ENCODE peak calls at places on chromosomes 11 and 22, in six cellular contexts. One of them, this sample, is unnamed. For H3K27me3, the result is how much of the 10 kb centered on the place peaks cover.

GRCh38 chr11:17477084-17477333 is 364 bp upstream of the ABCC8 start:
- DNase-seq in small intestine: no peak
- DNase-seq in aorta: no peak
- DNase-seq in lower lobe of right lung: no peak
- DNase-seq in neural progenitor cell: no peak
- DNase-seq in endodermal cell: no peak
- DNase-seq in this sample: no peak

GRCh38 chr11:67120881-67121710 is 2.0 kb downstream of the KDM2A start:
- DNase-seq in small intestine: peak
- DNase-seq in aorta: no peak
- DNase-seq in lower lobe of right lung: no peak
- DNase-seq in neural progenitor cell: no peak
- DNase-seq in endodermal cell: no peak
- DNase-seq in this sample: peak

GRCh38 chr22:50684501-50684900 is 11.9 kb downstream of the SHANK3 start:
- DNase-seq in small intestine: no peak
- DNase-seq in aorta: no peak
- DNase-seq in lower lobe of right lung: no peak
- DNase-seq in neural progenitor cell: no peak
- DNase-seq in endodermal cell: no peak
- DNase-seq in this sample: no peak

GRCh38 chr22:38403806-38404205 is 51.2 kb downstream of the KCNJ4 start:
- DNase-seq in small intestine: no peak
- DNase-seq in aorta: no peak
- DNase-seq in lower lobe of right lung: peak
- DNase-seq in neural progenitor cell: no peak
- DNase-seq in endodermal cell: peak
- DNase-seq in this sample: no peak

GRCh38 chr11:102831128-102831708 is 12.2 kb downstream of the MMP3 start:
- DNase-seq in small intestine: peak
- DNase-seq in aorta: peak
- DNase-seq in lower lobe of right lung: peak
- DNase-seq in neural progenitor cell: peak
- DNase-seq in endodermal cell: peak
- DNase-seq in this sample: peak

GRCh38 chr22:38413085-38414008 is 41.7 kb downstream of the KCNJ4 start:
- DNase-seq in small intestine: peak
- DNase-seq in aorta: no peak
- DNase-seq in lower lobe of right lung: peak
- DNase-seq in neural progenitor cell: no peak
- DNase-seq in endodermal cell: peak
- DNase-seq in this sample: peak

GRCh38 chr11:11789735-11790369 is 51.9 kb upstream of the USP47 start:
- DNase-seq in small intestine: peak
- DNase-seq in aorta: no peak
- DNase-seq in lower lobe of right lung: no peak
- DNase-seq in neural progenitor cell: peak
- DNase-seq in endodermal cell: peak
- DNase-seq in this sample: no peak

GRCh38 chr11:17730608-17731462 is 3.7 kb upstream of the KCNC1 start:
- DNase-seq in small intestine: peak
- DNase-seq in aorta: peak
- DNase-seq in lower lobe of right lung: peak
- DNase-seq in neural progenitor cell: peak
- DNase-seq in endodermal cell: peak
- DNase-seq in this sample: peak

GRCh38 chr11:14021738-14022137 is 59.2 kb downstream of the SPON1 start:
- DNase-seq in small intestine: no peak
- DNase-seq in aorta: no peak
- DNase-seq in lower lobe of right lung: no peak
- DNase-seq in neural progenitor cell: peak
- DNase-seq in endodermal cell: no peak
- DNase-seq in this sample: no peak

GRCh38 chr11:71251761-71252433 is 480 bp downstream of the SHANK2 start:
- DNase-seq in small intestine: peak
- DNase-seq in aorta: no peak
- DNase-seq in lower lobe of right lung: no peak
- DNase-seq in neural progenitor cell: peak
- DNase-seq in endodermal cell: peak
- DNase-seq in this sample: no peak

GRCh38 chr11:65569973-65570918 is at the start of gene ZNRD2:
- DNase-seq in small intestine: peak
- DNase-seq in aorta: peak
- DNase-seq in lower lobe of right lung: peak
- DNase-seq in neural progenitor cell: peak
- DNase-seq in endodermal cell: peak
- DNase-seq in this sample: peak

GRCh38 chr11:16986434-16987204 is 27.6 kb downstream of the PLEKHA7 start:
- DNase-seq in small intestine: peak
- DNase-seq in aorta: no peak
- DNase-seq in lower lobe of right lung: peak
- DNase-seq in neural progenitor cell: no peak
- DNase-seq in endodermal cell: peak
- DNase-seq in this sample: no peak

GRCh38 chr22:17198188-17199130 is 20.8 kb downstream of the ADA2 start:
- DNase-seq in small intestine: peak
- DNase-seq in aorta: no peak
- DNase-seq in lower lobe of right lung: peak
- DNase-seq in neural progenitor cell: peak
- DNase-seq in endodermal cell: peak
- DNase-seq in this sample: no peak

GRCh38 chr11:86676533-86677154 is 4.2 kb upstream of the ME3 start:
- DNase-seq in small intestine: peak
- DNase-seq in aorta: no peak
- DNase-seq in lower lobe of right lung: no peak
- DNase-seq in neural progenitor cell: peak
- DNase-seq in endodermal cell: peak
- DNase-seq in this sample: no peak

GRCh38 chr22:43881091-43882061 is 10.4 kb downstream of the PNPLA5 start:
- DNase-seq in small intestine: peak
- DNase-seq in aorta: peak
- DNase-seq in lower lobe of right lung: no peak
- DNase-seq in neural progenitor cell: no peak
- DNase-seq in endodermal cell: peak
- DNase-seq in this sample: peak

GRCh38 chr22:35155403-35156025 is 89.6 kb downstream of the ISX start:
- DNase-seq in small intestine: no peak
- DNase-seq in aorta: no peak
- DNase-seq in lower lobe of right lung: no peak
- DNase-seq in neural progenitor cell: peak
- DNase-seq in endodermal cell: peak
- DNase-seq in this sample: no peak
- H3K27me3 ChIP-seq in small intestine: under half
- H3K27me3 ChIP-seq in aorta: under half
- H3K27me3 ChIP-seq in lower lobe of right lung: under half
- H3K27me3 ChIP-seq in neural progenitor cell: under half
- H3K27me3 ChIP-seq in endodermal cell: under half
- H3K27me3 ChIP-seq in this sample: under half

GRCh38 chr22:39994046-39994565 is 648 bp upstream of the FAM83F start:
- DNase-seq in small intestine: no peak
- DNase-seq in aorta: no peak
- DNase-seq in lower lobe of right lung: no peak
- DNase-seq in neural progenitor cell: no peak
- DNase-seq in endodermal cell: no peak
- DNase-seq in this sample: no peak
- H3K27me3 ChIP-seq in small intestine: under half
- H3K27me3 ChIP-seq in aorta: under half
- H3K27me3 ChIP-seq in lower lobe of right lung: half or more
- H3K27me3 ChIP-seq in neural progenitor cell: half or more
- H3K27me3 ChIP-seq in endodermal cell: under half
- H3K27me3 ChIP-seq in this sample: under half

GRCh38 chr22:22421392-22421791 is 87.2 kb downstream of the ZNF280B start:
- DNase-seq in small intestine: no peak
- DNase-seq in aorta: no peak
- DNase-seq in lower lobe of right lung: no peak
- DNase-seq in neural progenitor cell: no peak
- DNase-seq in endodermal cell: no peak
- DNase-seq in this sample: no peak

GRCh38 chr22:22420580-22420979 is 88.0 kb downstream of the ZNF280B start:
- DNase-seq in small intestine: no peak
- DNase-seq in aorta: no peak
- DNase-seq in lower lobe of right lung: no peak
- DNase-seq in neural progenitor cell: no peak
- DNase-seq in endodermal cell: no peak
- DNase-seq in this sample: no peak

GRCh38 chr22:22417495-22418162 is 90.9 kb downstream of the ZNF280B start:
- DNase-seq in small intestine: no peak
- DNase-seq in aorta: no peak
- DNase-seq in lower lobe of right lung: no peak
- DNase-seq in neural progenitor cell: no peak
- DNase-seq in endodermal cell: no peak
- DNase-seq in this sample: no peak

GRCh38 chr22:22418163-22418549 is 90.4 kb downstream of the ZNF280B start:
- DNase-seq in small intestine: no peak
- DNase-seq in aorta: no peak
- DNase-seq in lower lobe of right lung: no peak
- DNase-seq in neural progenitor cell: no peak
- DNase-seq in endodermal cell: no peak
- DNase-seq in this sample: no peak

GRCh38 chr22:22418957-22419356 is 89.6 kb downstream of the ZNF280B start:
- DNase-seq in small intestine: no peak
- DNase-seq in aorta: no peak
- DNase-seq in lower lobe of right lung: no peak
- DNase-seq in neural progenitor cell: no peak
- DNase-seq in endodermal cell: no peak
- DNase-seq in this sample: no peak
- H3K27me3 ChIP-seq in small intestine: under half
- H3K27me3 ChIP-seq in aorta: under half
- H3K27me3 ChIP-seq in lower lobe of right lung: under half
- H3K27me3 ChIP-seq in neural progenitor cell: half or more
- H3K27me3 ChIP-seq in endodermal cell: half or more
- H3K27me3 ChIP-seq in this sample: under half

GRCh38 chr11:114059278-114059983 is at the start of gene ZBTB16:
- DNase-seq in small intestine: peak
- DNase-seq in aorta: peak
- DNase-seq in lower lobe of right lung: peak
- DNase-seq in neural progenitor cell: peak
- DNase-seq in endodermal cell: peak
- DNase-seq in this sample: peak

GRCh38 chr11:114062272-114062671 is 2.8 kb downstream of the ZBTB16 start:
- DNase-seq in small intestine: no peak
- DNase-seq in aorta: no peak
- DNase-seq in lower lobe of right lung: no peak
- DNase-seq in neural progenitor cell: no peak
- DNase-seq in endodermal cell: no peak
- DNase-seq in this sample: no peak

GRCh38 chr11:114060402-114061052 is 1.0 kb downstream of the ZBTB16 start:
- DNase-seq in small intestine: peak
- DNase-seq in aorta: peak
- DNase-seq in lower lobe of right lung: peak
- DNase-seq in neural progenitor cell: peak
- DNase-seq in endodermal cell: peak
- DNase-seq in this sample: peak

GRCh38 chr11:114059984-114060401 is 482 bp downstream of the ZBTB16 start:
- DNase-seq in small intestine: peak
- DNase-seq in aorta: no peak
- DNase-seq in lower lobe of right lung: peak
- DNase-seq in neural progenitor cell: peak
- DNase-seq in endodermal cell: peak
- DNase-seq in this sample: peak

DNA sequence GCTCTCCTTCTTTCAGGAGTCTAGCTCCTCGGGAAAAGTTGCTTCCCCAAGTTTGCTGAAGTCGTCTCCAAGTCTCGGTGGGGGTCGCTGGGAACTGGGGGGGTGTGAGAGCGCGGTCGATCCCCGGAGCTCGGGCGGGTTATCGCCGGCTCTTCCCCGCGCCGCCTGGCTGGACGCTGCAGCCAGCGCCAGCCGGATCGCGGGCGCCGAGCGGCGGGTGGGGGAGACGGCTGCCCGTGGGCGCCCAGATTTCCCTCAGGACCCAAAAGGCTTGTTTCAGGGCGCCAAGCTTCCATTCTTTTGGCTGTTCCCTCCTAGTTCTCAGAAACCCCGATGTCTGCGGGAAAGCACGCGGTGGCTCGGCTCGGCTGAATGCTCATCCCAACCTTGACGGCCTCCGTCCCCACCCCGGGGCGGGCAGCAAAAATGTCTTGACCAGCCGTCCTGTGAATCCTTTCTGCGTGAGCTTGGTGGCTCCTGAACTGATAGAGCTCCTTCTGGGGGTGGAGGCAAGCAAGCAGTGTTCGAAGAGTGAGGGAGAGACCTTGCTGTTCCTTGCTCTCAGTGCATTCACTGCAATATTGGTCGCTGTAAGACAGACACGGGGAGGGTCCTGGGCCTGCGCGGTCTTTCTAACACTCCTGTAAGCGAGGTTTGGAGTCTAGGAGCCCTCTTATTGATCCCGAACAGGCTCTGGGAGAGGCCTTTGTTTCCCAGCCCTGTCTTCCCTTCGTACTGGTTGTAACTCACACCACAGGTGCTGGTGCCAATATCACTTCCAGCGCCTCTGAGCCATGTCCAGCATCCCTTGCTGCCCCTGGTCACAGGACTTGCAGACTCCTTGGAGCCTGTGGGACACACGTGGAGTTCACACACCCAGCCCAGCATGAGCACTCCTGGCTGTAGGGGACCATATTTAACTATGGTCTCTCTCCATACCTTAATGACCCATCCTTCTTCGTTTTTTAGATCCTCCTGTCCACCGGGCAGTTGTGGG is 1.8 kb downstream of the ZBTB16 start:
- DNase-seq in small intestine: peak
- DNase-seq in aorta: no peak
- DNase-seq in lower lobe of right lung: peak
- DNase-seq in neural progenitor cell: peak
- DNase-seq in endodermal cell: peak
- DNase-seq in this sample: peak
- H3K27me3 ChIP-seq in small intestine: under half
- H3K27me3 ChIP-seq in aorta: under half
- H3K27me3 ChIP-seq in lower lobe of right lung: under half
- H3K27me3 ChIP-seq in neural progenitor cell: half or more
- H3K27me3 ChIP-seq in endodermal cell: half or more
- H3K27me3 ChIP-seq in this sample: under half

GRCh38 chr22:27340047-27340446 is 461.5 kb downstream of the MN1 start:
- DNase-seq in small intestine: no peak
- DNase-seq in aorta: no peak
- DNase-seq in lower lobe of right lung: no peak
- DNase-seq in neural progenitor cell: no peak
- DNase-seq in endodermal cell: no peak
- DNase-seq in this sample: no peak
- H3K27me3 ChIP-seq in small intestine: under half
- H3K27me3 ChIP-seq in aorta: under half
- H3K27me3 ChIP-seq in lower lobe of right lung: under half
- H3K27me3 ChIP-seq in neural progenitor cell: under half
- H3K27me3 ChIP-seq in endodermal cell: under half
- H3K27me3 ChIP-seq in this sample: under half

GRCh38 chr11:44338721-44339529 is 29.0 kb upstream of the ALX4 start:
- DNase-seq in small intestine: no peak
- DNase-seq in aorta: no peak
- DNase-seq in lower lobe of right lung: no peak
- DNase-seq in neural progenitor cell: no peak
- DNase-seq in endodermal cell: no peak
- DNase-seq in this sample: no peak
- H3K27me3 ChIP-seq in small intestine: under half
- H3K27me3 ChIP-seq in aorta: under half
- H3K27me3 ChIP-seq in lower lobe of right lung: half or more
- H3K27me3 ChIP-seq in neural progenitor cell: half or more
- H3K27me3 ChIP-seq in endodermal cell: half or more
- H3K27me3 ChIP-seq in this sample: half or more

This sample was measured in sigmoid colon.